ENCODE peak calls at places on chromosome 17, in four cellular contexts. One of them, this sample, is unnamed.

GRCh38 chr17:58412910-58413630 is 4.3 kb downstream of the RNF43 start:
- DNase-seq in CD4-positive, alpha-beta T cell: no peak
- DNase-seq in mesothelial cell of epicardium: no peak
- DNase-seq in neural crest cell: no peak
- DNase-seq in this sample: no peak

GRCh38 chr17:55762086-55762858 is 11.4 kb downstream of the PCTP start:
- DNase-seq in mesothelial cell of epicardium: no peak
- DNase-seq in CD4-positive, alpha-beta T cell: no peak
- DNase-seq in neural crest cell: no peak
- DNase-seq in this sample: no peak

GRCh38 chr17:2050871-2051387 is 4.0 kb upstream of the HIC1 start:
- DNase-seq in mesothelial cell of epicardium: no peak
- DNase-seq in neural crest cell: no peak
- DNase-seq in CD4-positive, alpha-beta T cell: no peak
- DNase-seq in this sample: peak

GRCh38 chr17:9166678-9167077 is 145.4 kb downstream of the NTN1 start:
- DNase-seq in CD4-positive, alpha-beta T cell: no peak
- DNase-seq in neural crest cell: no peak
- DNase-seq in mesothelial cell of epicardium: no peak
- DNase-seq in this sample: no peak

GRCh38 chr17:75575197-75575596 is 12.4 kb upstream of the MYO15B start:
- DNase-seq in neural crest cell: no peak
- DNase-seq in mesothelial cell of epicardium: no peak
- DNase-seq in CD4-positive, alpha-beta T cell: no peak
- DNase-seq in this sample: no peak

GRCh38 chr17:61904094-61904710 is 23.6 kb downstream of the INTS2 start:
- DNase-seq in neural crest cell: no peak
- DNase-seq in mesothelial cell of epicardium: no peak
- DNase-seq in CD4-positive, alpha-beta T cell: no peak
- DNase-seq in this sample: no peak

GRCh38 chr17:77476920-77477805 is 336.4 kb downstream of the SEC14L1 start:
- DNase-seq in CD4-positive, alpha-beta T cell: no peak
- DNase-seq in mesothelial cell of epicardium: no peak
- DNase-seq in neural crest cell: no peak
- DNase-seq in this sample: no peak

GRCh38 chr17:18933102-18934058 is 18.6 kb upstream of the SLC5A10 start:
- DNase-seq in mesothelial cell of epicardium: no peak
- DNase-seq in neural crest cell: no peak
- DNase-seq in CD4-positive, alpha-beta T cell: no peak
- DNase-seq in this sample: no peak

GRCh38 chr17:35129973-35130351 is 8.5 kb downstream of the FNDC8 start:
- DNase-seq in neural crest cell: no peak
- DNase-seq in CD4-positive, alpha-beta T cell: no peak
- DNase-seq in mesothelial cell of epicardium: no peak
- DNase-seq in this sample: no peak

GRCh38 chr17:80859004-80859941 is 132.4 kb upstream of the CHMP6 start:
- DNase-seq in neural crest cell: no peak
- DNase-seq in mesothelial cell of epicardium: no peak
- DNase-seq in CD4-positive, alpha-beta T cell: no peak
- DNase-seq in this sample: no peak

GRCh38 chr17:48045270-48046001 is 2.7 kb upstream of the NFE2L1 start:
- DNase-seq in neural crest cell: no peak
- DNase-seq in mesothelial cell of epicardium: no peak
- DNase-seq in CD4-positive, alpha-beta T cell: no peak
- DNase-seq in this sample: no peak

GRCh38 chr17:55433629-55434422 is 12.2 kb upstream of the MMD start:
- DNase-seq in mesothelial cell of epicardium: no peak
- DNase-seq in neural crest cell: no peak
- DNase-seq in CD4-positive, alpha-beta T cell: no peak
- DNase-seq in this sample: no peak

GRCh38 chr17:40491486-40491885 is 9.9 kb downstream of the TNS4 start:
- DNase-seq in neural crest cell: no peak
- DNase-seq in mesothelial cell of epicardium: no peak
- DNase-seq in CD4-positive, alpha-beta T cell: no peak
- DNase-seq in this sample: no peak

GRCh38 chr17:59830846-59831486 is 61.8 kb downstream of the TUBD1 start:
- DNase-seq in mesothelial cell of epicardium: no peak
- DNase-seq in neural crest cell: no peak
- DNase-seq in CD4-positive, alpha-beta T cell: no peak
- DNase-seq in this sample: no peak

GRCh38 chr17:38444151-38444550 is 15.9 kb downstream of the ARHGAP23 start:
- DNase-seq in CD4-positive, alpha-beta T cell: peak
- DNase-seq in mesothelial cell of epicardium: peak
- DNase-seq in neural crest cell: peak
- DNase-seq in this sample: peak

GRCh38 chr17:19384723-19385391 is 2.1 kb downstream of the MFAP4 start:
- DNase-seq in CD4-positive, alpha-beta T cell: no peak
- DNase-seq in neural crest cell: no peak
- DNase-seq in mesothelial cell of epicardium: no peak
- DNase-seq in this sample: no peak

GRCh38 chr17:19410875-19411291 is at the start of gene RNF112:
- DNase-seq in mesothelial cell of epicardium: no peak
- DNase-seq in CD4-positive, alpha-beta T cell: no peak
- DNase-seq in neural crest cell: no peak
- DNase-seq in this sample: no peak

GRCh38 chr17:80082403-80083135 is 18.8 kb upstream of the GAA start:
- DNase-seq in neural crest cell: peak
- DNase-seq in mesothelial cell of epicardium: no peak
- DNase-seq in CD4-positive, alpha-beta T cell: peak
- DNase-seq in this sample: peak

GRCh38 chr17:79218175-79218824 is 143.7 kb downstream of the ENGASE start:
- DNase-seq in CD4-positive, alpha-beta T cell: no peak
- DNase-seq in neural crest cell: no peak
- DNase-seq in mesothelial cell of epicardium: no peak
- DNase-seq in this sample: no peak

GRCh38 chr17:20999044-20999573 is 43.7 kb downstream of the USP22 start:
- DNase-seq in CD4-positive, alpha-beta T cell: no peak
- DNase-seq in mesothelial cell of epicardium: no peak
- DNase-seq in neural crest cell: no peak
- DNase-seq in this sample: no peak

GRCh38 chr17:29156781-29157180 is 23.4 kb downstream of the MYO18A start:
- DNase-seq in CD4-positive, alpha-beta T cell: no peak
- DNase-seq in mesothelial cell of epicardium: no peak
- DNase-seq in neural crest cell: no peak
- DNase-seq in this sample: no peak

GRCh38 chr17:59668816-59669215 is 38.4 kb downstream of the PTRH2 start:
- DNase-seq in CD4-positive, alpha-beta T cell: no peak
- DNase-seq in mesothelial cell of epicardium: no peak
- DNase-seq in neural crest cell: no peak
- DNase-seq in this sample: no peak

GRCh38 chr17:73546121-73546520 is 98.1 kb downstream of the SDK2 start:
- DNase-seq in mesothelial cell of epicardium: no peak
- DNase-seq in CD4-positive, alpha-beta T cell: no peak
- DNase-seq in neural crest cell: no peak
- DNase-seq in this sample: no peak

GRCh38 chr17:60231234-60231633 is 81.5 kb downstream of the CA4 start:
- DNase-seq in CD4-positive, alpha-beta T cell: no peak
- DNase-seq in neural crest cell: no peak
- DNase-seq in mesothelial cell of epicardium: no peak
- DNase-seq in this sample: no peak

GRCh38 chr17:40153603-40154238 is 13.4 kb downstream of the CASC3 start:
- DNase-seq in CD4-positive, alpha-beta T cell: no peak
- DNase-seq in mesothelial cell of epicardium: no peak
- DNase-seq in neural crest cell: no peak
- DNase-seq in this sample: no peak

GRCh38 chr17:29124135-29124930 is 55.9 kb downstream of the MYO18A start:
- DNase-seq in CD4-positive, alpha-beta T cell: no peak
- DNase-seq in mesothelial cell of epicardium: no peak
- DNase-seq in neural crest cell: peak
- DNase-seq in this sample: no peak

GRCh38 chr17:48111937-48112241 is 4.3 kb downstream of the SNX11 start:
- DNase-seq in CD4-positive, alpha-beta T cell: no peak
- DNase-seq in mesothelial cell of epicardium: no peak
- DNase-seq in neural crest cell: no peak
- DNase-seq in this sample: no peak

GRCh38 chr17:57622886-57623433 is 122.1 kb downstream of the CCDC182 start:
- DNase-seq in neural crest cell: no peak
- DNase-seq in CD4-positive, alpha-beta T cell: no peak
- DNase-seq in mesothelial cell of epicardium: no peak
- DNase-seq in this sample: no peak

GRCh38 chr17:29642171-29642611 is 19.5 kb upstream of the CORO6 start:
- DNase-seq in CD4-positive, alpha-beta T cell: no peak
- DNase-seq in mesothelial cell of epicardium: no peak
- DNase-seq in neural crest cell: no peak
- DNase-seq in this sample: peak

GRCh38 chr17:74836191-74836590 is 23.5 kb downstream of the GRIN2C start:
- DNase-seq in mesothelial cell of epicardium: no peak
- DNase-seq in CD4-positive, alpha-beta T cell: no peak
- DNase-seq in neural crest cell: no peak
- DNase-seq in this sample: no peak

GRCh38 chr17:10499950-10500349 is 18.4 kb downstream of the MYH1 start:
- DNase-seq in CD4-positive, alpha-beta T cell: no peak
- DNase-seq in neural crest cell: no peak
- DNase-seq in mesothelial cell of epicardium: no peak
- DNase-seq in this sample: no peak

GRCh38 chr17:79497949-79498348 is 112.9 kb downstream of the RBFOX3 start:
- DNase-seq in CD4-positive, alpha-beta T cell: no peak
- DNase-seq in mesothelial cell of epicardium: no peak
- DNase-seq in neural crest cell: no peak
- DNase-seq in this sample: no peak

GRCh38 chr17:73641779-73642580 is 2.3 kb downstream of the SDK2 start:
- DNase-seq in CD4-positive, alpha-beta T cell: no peak
- DNase-seq in mesothelial cell of epicardium: no peak
- DNase-seq in neural crest cell: no peak
- DNase-seq in this sample: no peak

GRCh38 chr17:77581480-77581879 is 377.0 kb upstream of the TNRC6C start:
- DNase-seq in CD4-positive, alpha-beta T cell: no peak
- DNase-seq in neural crest cell: no peak
- DNase-seq in mesothelial cell of epicardium: no peak
- DNase-seq in this sample: no peak

GRCh38 chr17:33291248-33292183 is 1.6 kb downstream of the ASIC2 start:
- DNase-seq in CD4-positive, alpha-beta T cell: no peak
- DNase-seq in neural crest cell: peak
- DNase-seq in mesothelial cell of epicardium: peak
- DNase-seq in this sample: peak

GRCh38 chr17:20562587-20562986 is 16.9 kb upstream of the CDRT15L2 start:
- DNase-seq in neural crest cell: no peak
- DNase-seq in mesothelial cell of epicardium: no peak
- DNase-seq in CD4-positive, alpha-beta T cell: no peak
- DNase-seq in this sample: no peak

GRCh38 chr17:10063730-10064221 is 134.6 kb downstream of the GAS7 start:
- DNase-seq in CD4-positive, alpha-beta T cell: no peak
- DNase-seq in mesothelial cell of epicardium: no peak
- DNase-seq in neural crest cell: no peak
- DNase-seq in this sample: no peak

GRCh38 chr17:34974179-34974578 is 6.1 kb upstream of the LIG3 start:
- DNase-seq in mesothelial cell of epicardium: no peak
- DNase-seq in CD4-positive, alpha-beta T cell: no peak
- DNase-seq in neural crest cell: no peak
- DNase-seq in this sample: no peak

GRCh38 chr17:80124351-80124981 is 22.5 kb downstream of the EIF4A3 start:
- DNase-seq in mesothelial cell of epicardium: no peak
- DNase-seq in neural crest cell: peak
- DNase-seq in CD4-positive, alpha-beta T cell: no peak
- DNase-seq in this sample: no peak

GRCh38 chr17:36813357-36813756 is 123.9 kb upstream of the LHX1 start:
- DNase-seq in neural crest cell: no peak
- DNase-seq in CD4-positive, alpha-beta T cell: no peak
- DNase-seq in mesothelial cell of epicardium: no peak
- DNase-seq in this sample: no peak
- TF ChIP-seq CTCF in neural crest cell: no peak
- TF ChIP-seq CTCF in CD4-positive, alpha-beta T cell: no peak
- TF ChIP-seq CTCF in mesothelial cell of epicardium: no peak
- TF ChIP-seq CTCF in this sample: no peak

GRCh38 chr17:7306911-7307685 is at the start of gene EIF5A:
- DNase-seq in mesothelial cell of epicardium: peak
- DNase-seq in neural crest cell: peak
- DNase-seq in CD4-positive, alpha-beta T cell: peak
- DNase-seq in this sample: peak

GRCh38 chr17:7311110-7311698 is 3.8 kb downstream of the EIF5A start:
- DNase-seq in CD4-positive, alpha-beta T cell: no peak
- DNase-seq in mesothelial cell of epicardium: no peak
- DNase-seq in neural crest cell: no peak
- DNase-seq in this sample: no peak

GRCh38 chr17:7309628-7310027 is 2.2 kb downstream of the EIF5A start:
- DNase-seq in CD4-positive, alpha-beta T cell: no peak
- DNase-seq in mesothelial cell of epicardium: no peak
- DNase-seq in neural crest cell: no peak
- DNase-seq in this sample: no peak

GRCh38 chr17:7308625-7309433 is 1.4 kb downstream of the EIF5A start:
- DNase-seq in neural crest cell: peak
- DNase-seq in CD4-positive, alpha-beta T cell: peak
- DNase-seq in mesothelial cell of epicardium: no peak
- DNase-seq in this sample: peak

DNA sequence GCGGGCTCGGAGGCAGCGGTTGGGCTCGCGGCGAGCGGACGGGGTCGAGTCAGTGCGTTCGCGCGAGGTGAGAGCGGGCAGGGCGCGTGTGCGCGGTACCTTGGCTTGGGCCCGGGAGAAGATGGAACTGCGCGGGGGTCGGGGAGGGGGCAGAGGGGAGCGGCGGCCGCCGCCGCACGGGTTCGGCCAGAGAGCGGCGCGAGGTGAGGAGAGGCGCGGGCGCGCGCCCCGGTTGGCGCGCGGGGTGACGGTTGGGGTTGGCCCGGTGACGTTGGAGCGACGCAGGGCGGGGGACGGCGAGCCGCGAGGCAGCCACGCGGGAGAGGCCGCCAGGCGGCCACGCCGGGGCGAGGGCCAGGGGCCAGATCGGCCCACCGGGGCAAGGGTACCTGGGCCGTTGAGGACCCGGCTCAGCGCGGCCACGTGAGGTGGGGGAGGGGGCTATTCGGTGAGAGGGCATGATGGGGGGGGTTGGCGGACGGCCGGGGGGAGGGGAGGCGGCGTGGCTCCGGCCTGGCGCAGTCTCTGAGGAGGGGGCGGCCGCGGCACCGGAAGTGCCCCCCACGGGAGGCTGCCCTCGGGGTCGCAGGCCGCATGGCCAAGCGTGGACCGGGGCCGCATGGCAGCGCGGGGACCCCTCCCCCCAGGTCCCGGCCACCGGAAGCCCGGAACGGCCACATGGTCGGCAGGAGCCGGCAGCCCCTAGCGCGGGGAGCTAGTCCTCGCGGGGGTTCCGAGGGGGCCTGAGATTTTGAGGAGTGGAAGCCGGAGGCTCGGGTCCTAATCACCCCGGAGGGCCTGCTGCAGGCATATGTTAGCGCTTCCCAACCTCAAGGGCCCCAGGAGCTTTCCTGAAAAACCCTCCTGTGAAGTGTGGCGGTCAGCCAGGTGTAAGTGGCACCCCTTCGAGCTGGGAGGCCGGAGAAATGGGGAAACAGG is 527 bp downstream of the EIF5A start:
- DNase-seq in CD4-positive, alpha-beta T cell: peak
- DNase-seq in neural crest cell: peak
- DNase-seq in mesothelial cell of epicardium: no peak
- DNase-seq in this sample: peak
- TF ChIP-seq CTCF in CD4-positive, alpha-beta T cell: no peak
- TF ChIP-seq CTCF in neural crest cell: peak
- TF ChIP-seq CTCF in mesothelial cell of epicardium: no peak
- TF ChIP-seq CTCF in this sample: no peak

GRCh38 chr17:81999975-82000802 is 22.5 kb downstream of the CENPX start:
- DNase-seq in CD4-positive, alpha-beta T cell: no peak
- DNase-seq in neural crest cell: no peak
- DNase-seq in mesothelial cell of epicardium: no peak
- DNase-seq in this sample: no peak
- TF ChIP-seq CTCF in CD4-positive, alpha-beta T cell: no peak
- TF ChIP-seq CTCF in neural crest cell: no peak
- TF ChIP-seq CTCF in mesothelial cell of epicardium: no peak
- TF ChIP-seq CTCF in this sample: no peak

GRCh38 chr17:17130077-17130844 is 75.9 kb downstream of the PLD6 start:
- DNase-seq in CD4-positive, alpha-beta T cell: no peak
- DNase-seq in neural crest cell: no peak
- DNase-seq in mesothelial cell of epicardium: no peak
- DNase-seq in this sample: no peak
- TF ChIP-seq CTCF in CD4-positive, alpha-beta T cell: no peak
- TF ChIP-seq CTCF in neural crest cell: no peak
- TF ChIP-seq CTCF in mesothelial cell of epicardium: no peak
- TF ChIP-seq CTCF in this sample: no peak

This sample was measured in nephron progenitor cell.